ENCODE peak calls at places on chromosomes 3 and 15, in six cellular contexts. One of them, this sample, is unnamed.

GRCh38 chr15:27672537-27672936 is 426.6 kb downstream of the OCA2 start:
- DNase-seq in PC-9: no peak
- DNase-seq in MCF 10A: no peak
- DNase-seq in left ventricle myocardium inferior: no peak
- DNase-seq in ovary: no peak
- DNase-seq in AG04450: no peak
- DNase-seq in this sample: no peak

GRCh38 chr3:193416629-193417028 is 38.1 kb upstream of the ATP13A5 start:
- DNase-seq in MCF 10A: no peak
- DNase-seq in AG04450: no peak
- DNase-seq in ovary: no peak
- DNase-seq in PC-9: no peak
- DNase-seq in left ventricle myocardium inferior: no peak
- DNase-seq in this sample: no peak

GRCh38 chr15:61237400-61237799 is 8.3 kb upstream of the RORA start:
- DNase-seq in MCF 10A: no peak
- DNase-seq in PC-9: no peak
- DNase-seq in left ventricle myocardium inferior: no peak
- DNase-seq in AG04450: no peak
- DNase-seq in ovary: no peak
- DNase-seq in this sample: no peak

GRCh38 chr3:195859061-195859845 is 47.5 kb upstream of the MUC4 start:
- DNase-seq in left ventricle myocardium inferior: peak; percentile 60
- DNase-seq in PC-9: peak; percentile 73
- DNase-seq in MCF 10A: peak; percentile 75
- DNase-seq in ovary: peak; percentile 82
- DNase-seq in AG04450: peak; percentile 41
- DNase-seq in this sample: peak; percentile 91

GRCh38 chr3:128486692-128487537 is 6.1 kb downstream of the GATA2 start:
- DNase-seq in ovary: no peak
- DNase-seq in PC-9: no peak
- DNase-seq in left ventricle myocardium inferior: no peak
- DNase-seq in MCF 10A: peak; percentile 4
- DNase-seq in AG04450: no peak
- DNase-seq in this sample: no peak

GRCh38 chr3:51696954-51697353 is 9.9 kb upstream of the GRM2 start:
- DNase-seq in MCF 10A: no peak
- DNase-seq in ovary: no peak
- DNase-seq in PC-9: no peak
- DNase-seq in AG04450: no peak
- DNase-seq in left ventricle myocardium inferior: no peak
- DNase-seq in this sample: no peak

GRCh38 chr15:90585863-90586262 is 56.1 kb downstream of the CRTC3 start:
- DNase-seq in left ventricle myocardium inferior: no peak
- DNase-seq in ovary: no peak
- DNase-seq in MCF 10A: no peak
- DNase-seq in AG04450: no peak
- DNase-seq in PC-9: no peak
- DNase-seq in this sample: no peak

GRCh38 chr3:109640146-109640652 is 302.9 kb upstream of the DPPA4 start:
- DNase-seq in PC-9: no peak
- DNase-seq in MCF 10A: no peak
- DNase-seq in left ventricle myocardium inferior: no peak
- DNase-seq in AG04450: no peak
- DNase-seq in ovary: no peak
- DNase-seq in this sample: no peak

GRCh38 chr3:63961891-63962290 is 49.7 kb upstream of the SCAANT1 start:
- DNase-seq in ovary: no peak
- DNase-seq in PC-9: peak; percentile 65
- DNase-seq in AG04450: no peak
- DNase-seq in MCF 10A: peak; percentile 76
- DNase-seq in left ventricle myocardium inferior: no peak
- DNase-seq in this sample: peak; percentile 26

GRCh38 chr15:32730677-32731654 is 13.2 kb downstream of the GREM1 start:
- DNase-seq in AG04450: no peak
- DNase-seq in MCF 10A: peak; percentile 82
- DNase-seq in PC-9: no peak
- DNase-seq in left ventricle myocardium inferior: no peak
- DNase-seq in ovary: no peak
- DNase-seq in this sample: no peak

GRCh38 chr3:184306573-184306972 is 7.5 kb downstream of the PSMD2 start:
- DNase-seq in AG04450: no peak
- DNase-seq in ovary: no peak
- DNase-seq in MCF 10A: no peak
- DNase-seq in PC-9: no peak
- DNase-seq in left ventricle myocardium inferior: no peak
- DNase-seq in this sample: no peak

GRCh38 chr3:194780706-194781105 is 95.0 kb downstream of the FAM43A start:
- DNase-seq in left ventricle myocardium inferior: no peak
- DNase-seq in AG04450: no peak
- DNase-seq in PC-9: no peak
- DNase-seq in MCF 10A: no peak
- DNase-seq in ovary: no peak
- DNase-seq in this sample: no peak

GRCh38 chr3:196942915-196943277 is 568 bp upstream of the NCBP2 start:
- DNase-seq in PC-9: no peak
- DNase-seq in left ventricle myocardium inferior: no peak
- DNase-seq in MCF 10A: peak; percentile 17
- DNase-seq in AG04450: no peak
- DNase-seq in ovary: peak; percentile 48
- DNase-seq in this sample: peak; percentile 20

GRCh38 chr3:57627976-57628375 is 30.8 kb upstream of the ARF4 start:
- DNase-seq in MCF 10A: no peak
- DNase-seq in left ventricle myocardium inferior: no peak
- DNase-seq in AG04450: no peak
- DNase-seq in PC-9: no peak
- DNase-seq in ovary: no peak
- DNase-seq in this sample: no peak

GRCh38 chr3:74692-75243 is 121.8 kb upstream of the CHL1 start:
- DNase-seq in AG04450: no peak
- DNase-seq in ovary: peak; percentile 33
- DNase-seq in left ventricle myocardium inferior: no peak
- DNase-seq in PC-9: no peak
- DNase-seq in MCF 10A: no peak
- DNase-seq in this sample: no peak

DNA sequence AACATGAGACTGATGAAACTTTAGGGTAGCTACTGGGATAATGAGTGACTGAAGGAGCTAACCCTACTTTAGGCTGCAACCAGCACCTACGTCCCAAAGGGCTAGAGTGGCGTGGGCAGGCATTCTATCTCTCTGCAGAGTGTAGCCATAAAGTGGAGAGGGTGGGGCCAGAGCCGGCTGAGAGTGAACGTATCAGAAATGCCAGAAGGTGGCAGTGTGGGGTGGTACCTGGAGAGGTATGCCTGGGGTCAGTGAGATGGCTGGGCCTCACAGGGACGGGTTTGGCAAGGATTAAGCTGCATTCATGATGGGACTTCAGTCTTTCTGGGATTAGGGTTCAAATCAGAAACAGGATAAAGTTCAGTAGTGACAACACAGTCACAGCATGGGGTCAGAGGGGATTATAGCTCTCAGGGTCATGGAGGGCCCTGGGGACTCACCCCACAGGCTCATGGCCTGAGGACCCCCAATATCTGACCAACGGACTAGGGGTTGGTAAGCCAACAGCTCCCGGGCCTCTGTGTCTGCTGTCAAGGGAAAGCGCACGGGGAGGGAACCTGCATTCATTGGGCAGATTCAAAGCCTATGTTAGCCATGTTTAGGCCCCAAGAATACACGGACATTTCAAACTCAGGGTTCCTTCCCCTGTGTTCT is 86.5 kb upstream of the FOXB1 start:
- DNase-seq in PC-9: peak; percentile 48
- DNase-seq in AG04450: no peak
- DNase-seq in ovary: no peak
- DNase-seq in MCF 10A: peak; percentile 81
- DNase-seq in left ventricle myocardium inferior: no peak
- DNase-seq in this sample: peak; percentile 53
- TF ChIP-seq CTCF in PC-9: peak; percentile 65
- TF ChIP-seq CTCF in AG04450: peak; percentile 44
- TF ChIP-seq CTCF in ovary: no peak
- TF ChIP-seq CTCF in MCF 10A: peak; percentile 77
- TF ChIP-seq CTCF in left ventricle myocardium inferior: peak; percentile 46
- TF ChIP-seq CTCF in this sample: peak; percentile 76

GRCh38 chr15:92900712-92901052 is 558 bp downstream of the CHD2 start:
- DNase-seq in PC-9: no peak
- DNase-seq in ovary: no peak
- DNase-seq in AG04450: no peak
- DNase-seq in MCF 10A: no peak
- DNase-seq in left ventricle myocardium inferior: no peak
- DNase-seq in this sample: no peak

GRCh38 chr15:92899910-92900711 is at the start of gene CHD2:
- DNase-seq in AG04450: peak; percentile 41
- DNase-seq in left ventricle myocardium inferior: peak; percentile 37
- DNase-seq in PC-9: peak; percentile 84
- DNase-seq in MCF 10A: peak; percentile 94
- DNase-seq in ovary: peak; percentile 70
- DNase-seq in this sample: peak; percentile 75

GRCh38 chr15:92897620-92898019 is 2.5 kb upstream of the CHD2 start:
- DNase-seq in PC-9: no peak
- DNase-seq in left ventricle myocardium inferior: no peak
- DNase-seq in ovary: no peak
- DNase-seq in MCF 10A: no peak
- DNase-seq in AG04450: no peak
- DNase-seq in this sample: no peak

GRCh38 chr15:92901053-92901761 is 1.1 kb downstream of the CHD2 start:
- DNase-seq in PC-9: no peak
- DNase-seq in MCF 10A: peak; percentile 33
- DNase-seq in AG04450: no peak
- DNase-seq in ovary: no peak
- DNase-seq in left ventricle myocardium inferior: no peak
- DNase-seq in this sample: no peak

DNA sequence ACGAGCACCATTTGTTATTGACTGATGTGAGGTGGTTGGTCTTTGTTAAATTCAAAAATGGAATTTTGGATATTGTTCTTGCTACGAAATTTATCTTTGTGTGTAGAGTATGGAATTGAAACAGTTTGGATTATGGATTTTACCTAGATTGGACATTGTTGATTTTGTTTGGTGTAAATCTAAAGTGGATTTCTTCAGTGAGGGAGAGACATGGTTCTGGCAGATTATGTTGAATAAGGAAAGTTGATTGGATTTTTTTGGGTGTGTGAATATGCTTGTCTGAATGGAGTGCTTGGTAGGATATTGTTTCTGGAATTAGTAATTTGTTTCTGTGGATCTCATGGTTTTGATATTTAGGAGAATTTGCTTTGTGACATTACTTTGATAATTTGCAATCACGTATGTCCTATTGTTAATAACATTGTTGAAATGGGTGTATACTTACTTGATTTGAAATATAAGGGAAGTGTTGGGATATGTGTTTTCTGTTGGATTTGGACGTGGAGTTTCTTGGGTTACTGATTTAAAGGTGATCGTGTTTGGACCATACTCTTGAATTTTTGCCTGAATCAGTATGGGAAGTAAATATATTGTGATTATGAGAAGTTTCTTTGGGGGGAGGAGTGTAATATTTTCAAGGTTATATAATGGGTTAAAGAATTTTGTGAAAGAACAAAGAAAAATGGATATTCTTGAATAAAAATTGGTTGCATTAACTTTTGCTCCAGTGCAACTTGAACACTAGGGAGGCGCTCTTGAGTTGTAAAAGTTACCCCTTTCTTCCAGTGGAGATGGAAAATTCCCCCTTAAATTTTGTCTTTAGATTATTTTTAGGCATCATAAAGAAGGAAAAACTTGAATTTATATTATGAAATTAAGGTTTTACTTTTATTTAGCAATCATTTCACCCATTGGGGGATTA is 875 bp upstream of the CHD2 start:
- DNase-seq in ovary: no peak
- DNase-seq in PC-9: no peak
- DNase-seq in left ventricle myocardium inferior: no peak
- DNase-seq in AG04450: no peak
- DNase-seq in MCF 10A: no peak
- DNase-seq in this sample: no peak
- TF ChIP-seq CTCF in ovary: peak; percentile 31
- TF ChIP-seq CTCF in PC-9: peak; percentile 74
- TF ChIP-seq CTCF in left ventricle myocardium inferior: peak; percentile 26
- TF ChIP-seq CTCF in AG04450: peak; percentile 42
- TF ChIP-seq CTCF in MCF 10A: peak; percentile 34
- TF ChIP-seq CTCF in this sample: peak; percentile 23

DNA sequence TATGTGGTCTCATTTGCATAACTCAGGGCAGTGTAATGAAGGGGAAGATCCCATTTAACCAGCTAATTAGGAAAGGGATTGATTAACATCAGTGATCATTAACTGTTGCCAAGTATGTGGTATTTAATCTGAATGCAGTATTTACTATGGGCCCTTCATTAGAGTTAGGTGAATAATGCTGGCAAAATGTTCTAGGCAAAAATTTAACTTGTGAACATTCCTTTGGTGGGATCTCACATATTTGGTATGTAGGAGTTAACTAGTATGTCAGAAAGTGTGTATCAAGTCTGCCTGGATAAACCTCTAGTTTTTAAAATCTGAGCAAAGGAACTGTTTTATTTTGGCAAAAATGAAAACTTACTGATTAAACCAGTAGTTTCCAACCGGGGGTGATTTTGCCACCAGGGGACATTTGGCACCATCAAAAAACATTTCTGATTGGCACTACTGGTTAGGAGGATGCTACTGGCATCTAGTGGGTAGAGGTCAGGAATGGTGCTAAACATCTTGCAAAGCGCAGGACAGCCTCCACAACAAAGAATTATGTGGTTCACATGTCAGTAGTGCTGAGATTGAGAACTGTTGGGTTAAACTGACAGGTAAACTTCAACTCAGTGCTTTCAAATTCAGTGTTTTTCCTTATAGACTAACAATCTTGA is 22.5 kb downstream of the LRTM1 start:
- DNase-seq in PC-9: no peak
- DNase-seq in MCF 10A: no peak
- DNase-seq in ovary: no peak
- DNase-seq in left ventricle myocardium inferior: no peak
- DNase-seq in AG04450: no peak
- DNase-seq in this sample: no peak
- TF ChIP-seq CTCF in PC-9: no peak
- TF ChIP-seq CTCF in MCF 10A: no peak
- TF ChIP-seq CTCF in ovary: no peak
- TF ChIP-seq CTCF in left ventricle myocardium inferior: no peak
- TF ChIP-seq CTCF in AG04450: no peak
- TF ChIP-seq CTCF in this sample: no peak

GRCh38 chr3:141275032-141275422 is 43.4 kb downstream of the PXYLP1 start:
- DNase-seq in AG04450: no peak
- DNase-seq in ovary: no peak
- DNase-seq in left ventricle myocardium inferior: no peak
- DNase-seq in PC-9: peak; percentile 98
- DNase-seq in MCF 10A: no peak
- DNase-seq in this sample: peak; percentile 49

GRCh38 chr3:141275511-141275910 is 43.9 kb downstream of the PXYLP1 start:
- DNase-seq in ovary: no peak
- DNase-seq in PC-9: peak; percentile 52
- DNase-seq in AG04450: no peak
- DNase-seq in left ventricle myocardium inferior: no peak
- DNase-seq in MCF 10A: no peak
- DNase-seq in this sample: no peak

GRCh38 chr3:141274411-141275031 is 42.9 kb downstream of the PXYLP1 start:
- DNase-seq in AG04450: no peak
- DNase-seq in ovary: no peak
- DNase-seq in MCF 10A: no peak
- DNase-seq in PC-9: peak; percentile 55
- DNase-seq in left ventricle myocardium inferior: no peak
- DNase-seq in this sample: no peak

GRCh38 chr3:141276398-141276797 is 44.8 kb downstream of the PXYLP1 start:
- DNase-seq in left ventricle myocardium inferior: no peak
- DNase-seq in MCF 10A: no peak
- DNase-seq in AG04450: no peak
- DNase-seq in PC-9: no peak
- DNase-seq in ovary: no peak
- DNase-seq in this sample: no peak

GRCh38 chr3:141275973-141276372 is 44.3 kb downstream of the PXYLP1 start:
- DNase-seq in AG04450: peak; percentile 18
- DNase-seq in PC-9: peak; percentile 99
- DNase-seq in MCF 10A: peak; percentile 98
- DNase-seq in ovary: no peak
- DNase-seq in left ventricle myocardium inferior: no peak
- DNase-seq in this sample: no peak
- TF ChIP-seq CTCF in AG04450: no peak
- TF ChIP-seq CTCF in PC-9: peak; percentile 20
- TF ChIP-seq CTCF in MCF 10A: no peak
- TF ChIP-seq CTCF in ovary: no peak
- TF ChIP-seq CTCF in left ventricle myocardium inferior: no peak
- TF ChIP-seq CTCF in this sample: no peak